ENCODE peak calls at places on chromosomes 1 and 21, in six cellular contexts. One of them, this sample, is unnamed.

GRCh38 chr21:46409641-46410406 is 48.9 kb upstream of the DIP2A start:
- DNase-seq in OCI-LY7: no peak
- DNase-seq in endothelial cell of umbilical vein: no peak
- DNase-seq in tibial artery: no peak
- DNase-seq in left ventricle myocardium inferior: no peak
- DNase-seq in hepatocyte: no peak
- DNase-seq in this sample: no peak

GRCh38 chr1:215583185-215583692 is 16.1 kb downstream of the KCTD3 start:
- DNase-seq in OCI-LY7: no peak
- DNase-seq in hepatocyte: peak; percentile 17
- DNase-seq in left ventricle myocardium inferior: no peak
- DNase-seq in endothelial cell of umbilical vein: peak; percentile 49
- DNase-seq in tibial artery: no peak
- DNase-seq in this sample: no peak

GRCh38 chr1:113630340-113631327 is 128.7 kb downstream of the PHTF1 start:
- DNase-seq in hepatocyte: no peak
- DNase-seq in tibial artery: no peak
- DNase-seq in endothelial cell of umbilical vein: no peak
- DNase-seq in left ventricle myocardium inferior: no peak
- DNase-seq in OCI-LY7: no peak
- DNase-seq in this sample: no peak

GRCh38 chr1:74395492-74395891 is 116.9 kb downstream of the LRRC53 start:
- DNase-seq in tibial artery: no peak
- DNase-seq in left ventricle myocardium inferior: no peak
- DNase-seq in endothelial cell of umbilical vein: no peak
- DNase-seq in OCI-LY7: no peak
- DNase-seq in hepatocyte: no peak
- DNase-seq in this sample: no peak

GRCh38 chr21:44697811-44698734 is 1.1 kb downstream of the KRTAP10-12 start:
- DNase-seq in left ventricle myocardium inferior: no peak
- DNase-seq in hepatocyte: peak; percentile 50
- DNase-seq in endothelial cell of umbilical vein: no peak
- DNase-seq in OCI-LY7: no peak
- DNase-seq in tibial artery: peak; percentile 41
- DNase-seq in this sample: no peak

GRCh38 chr1:158506369-158506987 is 34.5 kb downstream of the OR10R2 start:
- DNase-seq in OCI-LY7: peak; percentile 56
- DNase-seq in hepatocyte: peak; percentile 55
- DNase-seq in tibial artery: no peak
- DNase-seq in left ventricle myocardium inferior: no peak
- DNase-seq in endothelial cell of umbilical vein: peak; percentile 43
- DNase-seq in this sample: no peak

GRCh38 chr1:185376840-185377635 is 60.0 kb upstream of the IVNS1ABP start:
- DNase-seq in hepatocyte: no peak
- DNase-seq in endothelial cell of umbilical vein: no peak
- DNase-seq in left ventricle myocardium inferior: no peak
- DNase-seq in OCI-LY7: no peak
- DNase-seq in tibial artery: no peak
- DNase-seq in this sample: no peak

GRCh38 chr1:164648211-164649080 is 89.5 kb downstream of the PBX1 start:
- DNase-seq in OCI-LY7: no peak
- DNase-seq in tibial artery: no peak
- DNase-seq in left ventricle myocardium inferior: no peak
- DNase-seq in endothelial cell of umbilical vein: no peak
- DNase-seq in hepatocyte: peak; percentile 61
- DNase-seq in this sample: no peak

GRCh38 chr1:37107153-37107552 is 72.8 kb upstream of the GRIK3 start:
- DNase-seq in hepatocyte: no peak
- DNase-seq in OCI-LY7: no peak
- DNase-seq in left ventricle myocardium inferior: no peak
- DNase-seq in tibial artery: no peak
- DNase-seq in endothelial cell of umbilical vein: no peak
- DNase-seq in this sample: no peak

GRCh38 chr1:227066999-227067398 is 126.9 kb downstream of the COQ8A start:
- DNase-seq in tibial artery: no peak
- DNase-seq in left ventricle myocardium inferior: no peak
- DNase-seq in endothelial cell of umbilical vein: no peak
- DNase-seq in OCI-LY7: no peak
- DNase-seq in hepatocyte: no peak
- DNase-seq in this sample: no peak

GRCh38 chr1:59061876-59062275 is 235.0 kb upstream of the FGGY start:
- DNase-seq in OCI-LY7: peak; percentile 2
- DNase-seq in left ventricle myocardium inferior: peak; percentile 65
- DNase-seq in tibial artery: peak; percentile 90
- DNase-seq in endothelial cell of umbilical vein: peak; percentile 94
- DNase-seq in hepatocyte: peak; percentile 72
- DNase-seq in this sample: no peak

GRCh38 chr1:230681599-230681998 is 32.3 kb downstream of the AGT start:
- DNase-seq in OCI-LY7: no peak
- DNase-seq in left ventricle myocardium inferior: no peak
- DNase-seq in hepatocyte: peak; percentile 71
- DNase-seq in endothelial cell of umbilical vein: peak; percentile 58
- DNase-seq in tibial artery: no peak
- DNase-seq in this sample: no peak

GRCh38 chr21:41478319-41479177 is 29.4 kb downstream of the TMPRSS2 start:
- DNase-seq in left ventricle myocardium inferior: no peak
- DNase-seq in tibial artery: no peak
- DNase-seq in endothelial cell of umbilical vein: no peak
- DNase-seq in hepatocyte: no peak
- DNase-seq in OCI-LY7: no peak
- DNase-seq in this sample: no peak

GRCh38 chr1:247448107-247448778 is 9.7 kb downstream of the OR2B11 start:
- DNase-seq in tibial artery: peak; percentile 72
- DNase-seq in endothelial cell of umbilical vein: peak; percentile 65
- DNase-seq in OCI-LY7: no peak
- DNase-seq in left ventricle myocardium inferior: peak; percentile 66
- DNase-seq in hepatocyte: peak; percentile 63
- DNase-seq in this sample: peak; percentile 53

GRCh38 chr1:32361674-32362473 is 411 bp downstream of the FAM229A start:
- DNase-seq in tibial artery: peak; percentile 73
- DNase-seq in left ventricle myocardium inferior: peak; percentile 67
- DNase-seq in OCI-LY7: no peak
- DNase-seq in hepatocyte: peak; percentile 73
- DNase-seq in endothelial cell of umbilical vein: peak; percentile 41
- DNase-seq in this sample: peak; percentile 68

GRCh38 chr1:162206300-162206699 is 136.8 kb downstream of the NOS1AP start:
- DNase-seq in left ventricle myocardium inferior: no peak
- DNase-seq in endothelial cell of umbilical vein: no peak
- DNase-seq in tibial artery: no peak
- DNase-seq in hepatocyte: no peak
- DNase-seq in OCI-LY7: no peak
- DNase-seq in this sample: no peak

GRCh38 chr1:182410620-182411273 is 10.3 kb upstream of the TEDDM1 start:
- DNase-seq in endothelial cell of umbilical vein: no peak
- DNase-seq in hepatocyte: no peak
- DNase-seq in OCI-LY7: no peak
- DNase-seq in tibial artery: no peak
- DNase-seq in left ventricle myocardium inferior: no peak
- DNase-seq in this sample: no peak

GRCh38 chr21:43204638-43205037 is 35.8 kb downstream of the CRYAA start:
- DNase-seq in hepatocyte: no peak
- DNase-seq in OCI-LY7: no peak
- DNase-seq in tibial artery: no peak
- DNase-seq in endothelial cell of umbilical vein: no peak
- DNase-seq in left ventricle myocardium inferior: no peak
- DNase-seq in this sample: no peak

GRCh38 chr21:39657091-39657689 is 44.5 kb downstream of the B3GALT5 start:
- DNase-seq in left ventricle myocardium inferior: no peak
- DNase-seq in endothelial cell of umbilical vein: no peak
- DNase-seq in hepatocyte: no peak
- DNase-seq in tibial artery: no peak
- DNase-seq in OCI-LY7: no peak
- DNase-seq in this sample: no peak

GRCh38 chr1:104291156-104291555 is 541.5 kb downstream of the AMY1C start:
- DNase-seq in endothelial cell of umbilical vein: no peak
- DNase-seq in hepatocyte: no peak
- DNase-seq in tibial artery: no peak
- DNase-seq in OCI-LY7: no peak
- DNase-seq in left ventricle myocardium inferior: no peak
- DNase-seq in this sample: no peak

GRCh38 chr1:7406641-7407546 is 364.2 kb upstream of the VAMP3 start:
- DNase-seq in left ventricle myocardium inferior: no peak
- DNase-seq in tibial artery: peak; percentile 58
- DNase-seq in OCI-LY7: peak; percentile 34
- DNase-seq in endothelial cell of umbilical vein: no peak
- DNase-seq in hepatocyte: no peak
- DNase-seq in this sample: no peak

GRCh38 chr1:180863158-180863775 is 49.4 kb upstream of the KIAA1614 start:
- DNase-seq in OCI-LY7: peak; percentile 42
- DNase-seq in endothelial cell of umbilical vein: peak; percentile 80
- DNase-seq in left ventricle myocardium inferior: no peak
- DNase-seq in tibial artery: no peak
- DNase-seq in hepatocyte: peak; percentile 54
- DNase-seq in this sample: no peak

GRCh38 chr1:18855573-18855972 is 3.9 kb downstream of the TAS1R2 start:
- DNase-seq in hepatocyte: no peak
- DNase-seq in tibial artery: no peak
- DNase-seq in left ventricle myocardium inferior: no peak
- DNase-seq in endothelial cell of umbilical vein: no peak
- DNase-seq in OCI-LY7: no peak
- DNase-seq in this sample: no peak

GRCh38 chr1:15326691-15327530 is 79.9 kb downstream of the FHAD1 start:
- DNase-seq in tibial artery: no peak
- DNase-seq in hepatocyte: no peak
- DNase-seq in endothelial cell of umbilical vein: no peak
- DNase-seq in left ventricle myocardium inferior: no peak
- DNase-seq in OCI-LY7: no peak
- DNase-seq in this sample: no peak

GRCh38 chr1:155051342-155051776 is 243 bp downstream of the ADAM15 start:
- DNase-seq in endothelial cell of umbilical vein: no peak
- DNase-seq in OCI-LY7: no peak
- DNase-seq in hepatocyte: no peak
- DNase-seq in tibial artery: no peak
- DNase-seq in left ventricle myocardium inferior: no peak
- DNase-seq in this sample: no peak

DNA sequence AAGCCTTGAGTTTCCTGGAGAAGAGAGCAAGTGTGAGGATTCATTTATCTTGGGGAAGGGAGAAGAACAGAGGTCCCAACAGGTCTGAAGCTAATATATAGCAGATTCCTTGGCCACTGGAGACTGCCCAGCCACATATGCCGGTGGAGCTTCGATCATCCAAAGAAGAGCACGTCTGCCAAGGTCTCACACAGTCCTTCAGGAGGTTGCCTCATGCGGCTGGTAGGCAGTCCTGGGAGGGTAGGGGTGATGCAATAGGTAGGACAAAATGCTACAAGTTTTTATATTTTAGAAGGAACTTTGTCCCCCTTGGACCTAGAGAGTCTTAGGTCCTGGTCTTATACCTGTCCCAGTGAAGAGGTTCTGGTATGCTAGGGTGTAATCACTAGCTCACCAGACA is 582.5 kb downstream of the DPYD start:
- DNase-seq in tibial artery: no peak
- DNase-seq in OCI-LY7: no peak
- DNase-seq in hepatocyte: no peak
- DNase-seq in endothelial cell of umbilical vein: no peak
- DNase-seq in left ventricle myocardium inferior: no peak
- DNase-seq in this sample: no peak
- TF ChIP-seq CTCF in tibial artery: no peak
- TF ChIP-seq CTCF in OCI-LY7: no peak
- TF ChIP-seq CTCF in hepatocyte: no peak
- TF ChIP-seq CTCF in endothelial cell of umbilical vein: no peak
- TF ChIP-seq CTCF in left ventricle myocardium inferior: no peak
- TF ChIP-seq CTCF in this sample: no peak

GRCh38 chr1:89739844-89740216 is 81.0 kb upstream of the LRRC8D start:
- DNase-seq in OCI-LY7: no peak
- DNase-seq in left ventricle myocardium inferior: no peak
- DNase-seq in hepatocyte: no peak
- DNase-seq in endothelial cell of umbilical vein: no peak
- DNase-seq in tibial artery: no peak
- DNase-seq in this sample: no peak
- H3K4me3 ChIP-seq in OCI-LY7: no peak overlapping the region
- H3K4me3 ChIP-seq in left ventricle myocardium inferior: no peak overlapping the region
- H3K4me3 ChIP-seq in hepatocyte: no peak overlapping the region
- H3K4me3 ChIP-seq in endothelial cell of umbilical vein: no peak overlapping the region
- H3K4me3 ChIP-seq in tibial artery: no peak overlapping the region
- H3K4me3 ChIP-seq in this sample: no peak overlapping the region

DNA sequence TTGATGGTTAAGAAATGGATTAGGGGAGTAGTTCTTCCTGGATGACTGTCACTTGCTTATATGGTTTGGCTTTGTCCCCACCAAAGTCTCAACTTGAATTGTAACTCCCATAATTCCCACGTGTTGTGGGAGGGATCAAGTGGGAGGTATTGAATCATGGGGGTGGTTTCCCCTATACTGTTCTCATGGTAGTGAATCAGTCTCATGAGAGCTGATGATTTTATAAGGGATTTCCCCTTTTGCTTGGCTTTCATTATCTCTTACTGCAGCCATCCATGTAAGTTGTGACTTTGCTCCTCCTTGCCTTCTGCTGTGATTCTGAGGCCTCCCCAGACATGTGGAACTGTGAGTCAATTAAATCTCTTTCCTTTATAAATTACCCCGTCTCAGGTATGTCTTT is 1621.1 kb downstream of the MRPL39 start:
- DNase-seq in OCI-LY7: no peak
- DNase-seq in hepatocyte: no peak
- DNase-seq in left ventricle myocardium inferior: no peak
- DNase-seq in endothelial cell of umbilical vein: no peak
- DNase-seq in tibial artery: no peak
- DNase-seq in this sample: no peak
- H3K27ac ChIP-seq in OCI-LY7: no peak overlapping the region
- H3K27ac ChIP-seq in hepatocyte: no peak overlapping the region
- H3K27ac ChIP-seq in left ventricle myocardium inferior: no peak overlapping the region
- H3K27ac ChIP-seq in endothelial cell of umbilical vein: no peak overlapping the region
- H3K27ac ChIP-seq in tibial artery: no peak overlapping the region
- H3K27ac ChIP-seq in this sample: no peak overlapping the region

GRCh38 chr1:41662656-41663437 is 178.4 kb upstream of the EDN2 start:
- DNase-seq in left ventricle myocardium inferior: peak; percentile 47
- DNase-seq in OCI-LY7: no peak
- DNase-seq in tibial artery: peak; percentile 84
- DNase-seq in endothelial cell of umbilical vein: no peak
- DNase-seq in hepatocyte: peak; percentile 80
- DNase-seq in this sample: no peak
- TF ChIP-seq CTCF in left ventricle myocardium inferior: no peak
- TF ChIP-seq CTCF in OCI-LY7: no peak
- TF ChIP-seq CTCF in tibial artery: no peak
- TF ChIP-seq CTCF in endothelial cell of umbilical vein: no peak
- TF ChIP-seq CTCF in hepatocyte: no peak
- TF ChIP-seq CTCF in this sample: no peak

DNA sequence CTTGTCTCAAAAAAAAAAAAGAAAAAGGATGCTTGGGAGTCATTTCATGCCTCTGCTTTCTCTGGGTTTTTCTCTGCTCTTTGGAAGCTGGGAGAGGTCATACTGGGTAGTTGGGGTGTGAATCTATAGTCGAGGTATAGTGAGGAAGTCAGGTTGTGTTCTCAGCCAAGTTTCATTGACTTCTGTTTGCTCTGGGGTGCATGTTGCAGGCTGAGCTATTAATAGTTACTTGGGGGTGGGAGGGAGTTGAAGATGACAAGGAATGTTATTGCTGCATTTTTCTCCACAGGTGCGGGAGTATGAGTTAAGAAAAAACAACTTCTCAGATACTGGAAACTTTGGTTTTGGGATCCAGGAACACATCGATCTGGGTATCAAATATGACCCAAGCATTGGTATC is 2.8 kb downstream of the RPL11 start:
- DNase-seq in hepatocyte: no peak
- DNase-seq in OCI-LY7: no peak
- DNase-seq in tibial artery: no peak
- DNase-seq in left ventricle myocardium inferior: no peak
- DNase-seq in endothelial cell of umbilical vein: no peak
- DNase-seq in this sample: no peak
- H3K4me3 ChIP-seq in hepatocyte: no peak overlapping the region
- H3K4me3 ChIP-seq in OCI-LY7: peak overlapping the region; percentile 90
- H3K4me3 ChIP-seq in tibial artery: no peak overlapping the region
- H3K4me3 ChIP-seq in left ventricle myocardium inferior: no peak overlapping the region
- H3K4me3 ChIP-seq in endothelial cell of umbilical vein: no peak overlapping the region
- H3K4me3 ChIP-seq in this sample: no peak overlapping the region

GRCh38 chr1:66374561-66375111 is 159.3 kb upstream of the SGIP1 start:
- DNase-seq in hepatocyte: no peak
- DNase-seq in OCI-LY7: peak; percentile 41
- DNase-seq in endothelial cell of umbilical vein: peak; percentile 61
- DNase-seq in left ventricle myocardium inferior: no peak
- DNase-seq in tibial artery: no peak
- DNase-seq in this sample: no peak
- H3K27ac ChIP-seq in hepatocyte: no peak overlapping the region
- H3K27ac ChIP-seq in OCI-LY7: peak overlapping the region; percentile 57
- H3K27ac ChIP-seq in endothelial cell of umbilical vein: peak overlapping the region; percentile 21
- H3K27ac ChIP-seq in left ventricle myocardium inferior: peak overlapping the region; percentile 66
- H3K27ac ChIP-seq in tibial artery: no peak overlapping the region
- H3K27ac ChIP-seq in this sample: peak overlapping the region; percentile 67